ENCODE peak calls at places on chromosomes 5 and 9, in four cellular contexts. H, V, X and A are unnamed samples.

GRCh38 chr9:137316012-137316981 is 14.2 kb upstream of the NRARP start:
- DNase-seq in H (no peak), V (no peak), X (no peak), A (peak; percentile 96)

GRCh38 chr9:83066771-83067170 is 3.8 kb upstream of the RASEF start:
- DNase-seq in V (no peak), X (no peak), H (no peak), A (no peak)

GRCh38 chr9:130463763-130464745 is 19.3 kb downstream of the ASS1 start:
- DNase-seq in V (no peak), H (no peak), X (no peak), A (no peak)

GRCh38 chr5:79255786-79256557 is 20.0 kb downstream of the JMY start:
- DNase-seq in V (no peak), X (no peak), H (no peak), A (peak; percentile 49)

GRCh38 chr5:178305801-178306200 is 73.2 kb upstream of the PHYKPL start:
- DNase-seq in V (peak; percentile 18), H (no peak), X (no peak), A (no peak)

GRCh38 chr5:154788212-154788611 is 33.0 kb downstream of the LARP1 start:
- DNase-seq in V (no peak), H (no peak), X (no peak), A (no peak)

GRCh38 chr9:113755433-113755832 is 120.7 kb upstream of the ZNF618 start:
- DNase-seq in X (no peak), V (no peak), H (no peak), A (no peak)

GRCh38 chr5:93421987-93422391 is 159.0 kb downstream of the NR2F1-AS1 start:
- DNase-seq in H (no peak), V (no peak), X (no peak), A (no peak)

GRCh38 chr5:108842260-108842659 is 94.6 kb downstream of the FER start:
- DNase-seq in V (no peak), H (no peak), X (no peak), A (no peak)

GRCh38 chr5:453725-454481 is 10.9 kb downstream of the EXOC3 start:
- DNase-seq in V (peak; percentile 17), X (no peak), H (no peak), A (no peak)

GRCh38 chr9:72477862-72478564 is 43.4 kb upstream of the TMC1 start:
- DNase-seq in V (no peak), H (no peak), X (no peak), A (peak; percentile 25)

GRCh38 chr9:126612813-126613641 is 701 bp upstream of the LMX1B start:
- DNase-seq in H (no peak), V (no peak), X (no peak), A (peak; percentile 87)

DNA sequence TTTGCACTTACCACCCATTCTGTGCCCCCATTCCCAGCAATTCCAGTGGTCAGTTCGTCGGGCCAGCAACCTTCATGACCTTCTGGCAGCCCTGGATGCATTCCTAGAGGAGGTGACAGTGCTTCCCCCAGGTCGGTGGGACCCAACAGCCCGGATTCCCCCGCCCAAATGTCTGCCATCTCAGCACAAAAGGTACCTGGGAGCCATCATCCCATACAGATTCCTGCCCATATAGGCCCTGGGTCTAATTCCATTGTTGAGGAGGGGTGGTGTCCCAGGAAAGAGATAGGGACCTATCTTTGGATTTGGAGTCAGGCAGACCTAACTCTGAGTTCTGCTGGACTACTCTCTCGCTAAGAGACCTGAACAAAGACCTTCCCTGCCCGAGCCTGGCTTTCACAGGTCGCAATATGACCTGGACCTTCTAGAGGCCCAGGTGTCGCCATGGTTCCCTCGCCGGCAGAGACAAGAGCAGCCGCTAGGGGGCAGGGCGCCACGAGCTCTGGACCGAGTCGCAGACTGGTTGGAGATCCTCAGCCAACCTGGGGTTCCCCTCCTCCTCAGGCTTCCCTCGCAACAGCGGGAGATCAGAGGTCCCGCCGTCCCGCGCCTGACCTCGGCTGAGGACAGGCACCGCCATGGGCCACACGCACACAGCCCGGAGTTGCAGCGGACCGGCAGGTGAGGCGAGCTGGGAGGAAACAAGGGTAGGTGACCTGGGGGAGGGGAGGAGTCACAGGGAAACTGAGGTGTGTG is 3.1 kb downstream of the SLC4A9 start:
- DNase-seq in V (peak; percentile 68), H (peak; percentile 69), X (peak; percentile 92), A (peak; percentile 96)
- H3K4me3 ChIP-seq in V (peak overlapping the region; percentile 51), H (peak overlapping the region; percentile 16), X (peak overlapping the region; percentile 52), A (peak overlapping the region; percentile 48)

GRCh38 chr9:122220673-122221222 is 8.0 kb downstream of the LHX6 start:
- DNase-seq in H (no peak), X (no peak), V (no peak), A (no peak)
- H3K27me3 ChIP-seq in H (no peaks in the 10 kb centered on the region), X (no peaks in the 10 kb centered on the region), V (peaks cover 19% of the 10 kb centered on the region), A (peaks cover 99% of the 10 kb centered on the region)

GRCh38 chr9:34577635-34578240 is 11.8 kb downstream of the CNTFR start:
- DNase-seq in X (no peak), V (no peak), H (no peak), A (peak; percentile 91)
- H3K4me3 ChIP-seq in X (no peak overlapping the region), V (peak overlapping the region; percentile 49), H (peak overlapping the region; percentile 50), A (peak overlapping the region; percentile 44)

GRCh38 chr9:97938081-97938644 is at the start of gene HEMGN:
- DNase-seq in H (no peak), X (no peak), V (no peak), A (no peak)

GRCh38 chr9:97934321-97935115 is 3.5 kb downstream of the HEMGN start:
- DNase-seq in X (peak; percentile 80), H (no peak), V (no peak), A (peak; percentile 11)

GRCh38 chr9:97930972-97931371 is 7.0 kb downstream of the HEMGN start:
- DNase-seq in H (no peak), V (no peak), X (no peak), A (no peak)

GRCh38 chr9:97933573-97933972 is 4.4 kb downstream of the HEMGN start:
- DNase-seq in X (no peak), H (no peak), V (no peak), A (no peak)

GRCh38 chr9:97935291-97935690 is 2.7 kb downstream of the HEMGN start:
- DNase-seq in H (no peak), V (no peak), X (no peak), A (no peak)
- H3K27me3 ChIP-seq in H (no peaks in the 10 kb centered on the region), V (no peaks in the 10 kb centered on the region), X (no peaks in the 10 kb centered on the region), A (peaks cover 13% of the 10 kb centered on the region)